ENCODE peak calls at places on chromosomes 2 and 18, in four cellular contexts. T is GM23248, E is thoracic aorta, Q is fibroblast of the aortic adventitia. G is an unnamed sample.

GRCh38 chr2:109030870-109031480 is 42.0 kb upstream of the EDAR start:
- DNase-seq in T (no peak), E (no peak), Q (no peak), G (no peak)

GRCh38 chr2:218168635-218169462 is 2.1 kb upstream of the CXCR1 start:
- DNase-seq in T (peak), E (no peak), Q (peak), G (no peak)

GRCh38 chr2:69952336-69953115 is 8.9 kb downstream of the ASPRV1 start:
- DNase-seq in T (no peak), E (no peak), Q (no peak), G (no peak)

GRCh38 chr18:51151568-51152511 is 45.6 kb downstream of the MEX3C start:
- DNase-seq in T (no peak), E (no peak), Q (no peak), G (no peak)

GRCh38 chr2:54651291-54651690 is 72.2 kb upstream of the EML6 start:
- DNase-seq in T (no peak), E (no peak), Q (no peak), G (no peak)

GRCh38 chr18:40314199-40314598 is 1640.8 kb upstream of the PIK3C3 start:
- DNase-seq in T (no peak), E (no peak), Q (no peak), G (no peak)

GRCh38 chr2:55431982-55432627 is 12.4 kb upstream of the CCDC88A start:
- DNase-seq in T (peak), E (no peak), Q (peak), G (no peak)

GRCh38 chr2:172427256-172427989 is at the start of gene ITGA6:
- DNase-seq in T (peak), E (no peak), Q (peak), G (no peak)

GRCh38 chr2:235569837-235570236 is 76.0 kb downstream of the AGAP1 start:
- DNase-seq in T (no peak), E (no peak), Q (no peak), G (no peak)

GRCh38 chr18:70671889-70672551 is 383.2 kb downstream of the SOCS6 start:
- DNase-seq in T (no peak), E (no peak), Q (no peak), G (no peak)

GRCh38 chr2:68516051-68516771 is 48.8 kb downstream of the APLF start:
- DNase-seq in T (no peak), E (no peak), Q (no peak), G (no peak)

GRCh38 chr2:111947219-111947618 is 48.8 kb downstream of the MERTK start:
- DNase-seq in T (no peak), E (no peak), Q (peak), G (no peak)
- H3K4me3 ChIP-seq in T (no peak), E (no peak), Q (no peak), G (no peak)

DNA sequence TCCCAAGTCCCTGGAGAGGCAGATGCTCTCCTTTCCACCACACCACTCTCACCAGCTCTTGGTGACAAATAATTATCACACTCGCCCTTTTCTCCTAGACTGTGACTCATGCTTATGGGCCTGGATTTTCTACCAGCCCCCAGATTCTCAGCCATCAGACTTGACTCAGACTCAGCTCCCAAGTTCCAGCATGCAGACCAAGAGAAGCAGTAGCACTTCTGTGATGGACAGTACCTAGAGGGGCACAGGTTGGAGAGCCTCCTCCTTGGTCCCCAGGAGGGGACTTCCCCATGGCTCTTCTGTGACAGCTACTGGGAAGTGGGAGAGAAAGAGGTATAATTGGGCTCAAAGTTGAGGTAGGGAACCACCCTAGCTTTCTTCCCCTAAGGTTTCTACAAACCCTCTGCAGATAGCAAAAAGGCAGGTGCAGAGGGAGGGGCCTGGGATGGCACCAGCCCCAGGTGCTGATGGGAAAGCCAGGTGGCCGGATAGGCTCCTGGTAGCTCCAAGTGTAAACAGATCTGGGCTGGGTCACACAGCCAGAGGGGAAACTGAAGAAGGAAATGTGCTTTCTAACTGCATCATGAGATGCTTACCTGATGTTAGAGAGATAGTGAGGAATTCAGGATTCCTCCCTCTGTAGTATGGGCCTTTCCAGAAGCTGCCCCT is 4.1 kb downstream of the TCF23 start:
- DNase-seq in T (peak), E (no peak), Q (peak), G (no peak)
- H3K4me3 ChIP-seq in T (no peak), E (no peak), Q (no peak), G (no peak)

GRCh38 chr18:37673196-37673595 is 107.6 kb upstream of the CELF4 start:
- DNase-seq in T (no peak), E (no peak), Q (no peak), G (no peak)

GRCh38 chr18:37671530-37671929 is 105.9 kb upstream of the CELF4 start:
- DNase-seq in T (no peak), E (no peak), Q (no peak), G (no peak)

GRCh38 chr18:37669991-37670534 is 104.5 kb upstream of the CELF4 start:
- DNase-seq in T (no peak), E (no peak), Q (no peak), G (no peak)

GRCh38 chr18:37671119-37671518 is 105.5 kb upstream of the CELF4 start:
- DNase-seq in T (no peak), E (no peak), Q (no peak), G (no peak)

DNA sequence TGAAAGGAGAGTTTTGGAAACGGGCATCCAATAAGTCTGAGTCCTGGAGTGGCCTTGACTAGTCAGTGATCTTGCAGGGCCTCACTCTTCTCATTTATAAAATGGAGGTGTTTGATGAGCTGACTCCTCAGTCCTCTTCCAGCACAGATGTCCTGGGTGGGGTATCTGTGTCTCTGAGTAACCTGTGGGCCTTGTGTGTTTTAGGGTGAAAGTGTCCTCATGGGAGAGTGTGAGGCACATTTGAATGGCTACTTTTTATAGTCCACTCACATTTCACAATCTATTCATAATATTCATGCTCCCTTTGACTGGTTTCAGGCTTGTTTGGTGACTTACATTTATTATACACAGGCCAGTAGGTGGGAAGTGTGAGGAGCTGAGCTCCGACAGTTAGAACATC is 106.4 kb upstream of the CELF4 start:
- DNase-seq in T (no peak), E (no peak), Q (no peak), G (no peak)
- H3K4me3 ChIP-seq in T (no peak), E (no peak), Q (no peak), G (no peak)

GRCh38 chr2:196173505-196173904 is 2.1 kb upstream of the STK17B start:
- DNase-seq in T (no peak), E (no peak), Q (no peak), G (no peak)

GRCh38 chr2:196171946-196172345 is 568 bp upstream of the STK17B start:
- DNase-seq in T (no peak), E (no peak), Q (peak), G (no peak)

GRCh38 chr2:196171248-196171871 is at the start of gene STK17B:
- DNase-seq in T (peak), E (peak), Q (peak), G (peak)

GRCh38 chr2:196174424-196174823 is 3.0 kb upstream of the STK17B start:
- DNase-seq in T (no peak), E (no peak), Q (no peak), G (no peak)

GRCh38 chr2:196172976-196173375 is 1.6 kb upstream of the STK17B start:
- DNase-seq in T (no peak), E (no peak), Q (no peak), G (no peak)
- H3K4me3 ChIP-seq in T (no peak), E (no peak), Q (no peak), G (no peak)

GRCh38 chr2:133892352-133892913 is 324.2 kb upstream of the NCKAP5 start:
- DNase-seq in T (no peak), E (no peak), Q (no peak), G (no peak)

GRCh38 chr2:133888816-133889215 is 320.6 kb upstream of the NCKAP5 start:
- DNase-seq in T (no peak), E (no peak), Q (no peak), G (no peak)

DNA sequence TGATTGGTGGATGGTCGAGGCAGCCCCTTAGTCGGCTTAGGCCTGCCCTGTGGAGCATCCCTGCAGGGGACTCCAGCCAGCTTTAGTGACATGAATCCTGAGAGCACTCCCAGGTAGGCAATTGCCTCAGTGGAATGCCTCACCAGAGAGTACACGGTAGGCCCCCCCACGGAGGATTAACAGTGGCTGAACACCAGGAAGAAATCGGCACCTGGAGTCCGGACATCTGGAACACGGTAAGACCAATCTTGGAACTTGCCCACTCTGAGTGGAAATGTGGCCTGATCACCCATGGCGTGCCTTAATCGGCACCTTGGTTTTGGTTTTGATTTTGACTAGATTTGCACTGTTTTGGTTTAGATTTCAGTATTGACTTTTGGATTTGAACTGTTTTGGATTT is 326.2 kb upstream of the NCKAP5 start:
- DNase-seq in T (no peak), E (no peak), Q (no peak), G (no peak)
- H3K4me3 ChIP-seq in T (no peak), E (no peak), Q (no peak), G (no peak)

GRCh38 chr2:128321784-128322650 is 3.3 kb upstream of the HS6ST1 start:
- DNase-seq in T (peak), E (no peak), Q (peak), G (no peak)
- H3K4me3 ChIP-seq in T (peak), E (peak), Q (peak), G (peak)

DNA sequence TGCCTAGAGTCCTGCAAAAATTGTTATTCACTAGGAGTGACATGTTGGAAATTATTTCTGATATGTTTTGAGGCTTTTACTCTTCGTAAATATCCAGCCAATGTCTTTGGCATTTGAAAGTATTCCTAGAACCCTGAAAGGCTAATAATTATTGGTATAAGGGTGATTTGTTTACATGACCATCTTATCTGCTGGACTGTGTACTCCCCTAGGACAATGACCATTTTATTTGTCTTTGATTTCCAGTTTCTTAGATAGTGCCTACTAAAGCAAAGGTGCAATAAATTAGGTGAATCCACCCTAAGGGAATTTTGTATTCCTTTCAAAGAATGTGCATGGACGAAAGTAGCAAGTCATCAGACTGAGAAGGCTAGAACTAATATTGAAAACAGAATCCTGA is 235.5 kb downstream of the GPD2 start:
- DNase-seq in T (no peak), E (no peak), Q (no peak), G (no peak)
- H3K4me3 ChIP-seq in T (no peak), E (no peak), Q (no peak), G (no peak)

GRCh38 chr2:42569116-42569711 is 782 bp downstream of the MTA3 start:
- DNase-seq in T (peak), E (no peak), Q (peak), G (no peak)

GRCh38 chr2:42567389-42567788 is 1.0 kb upstream of the MTA3 start:
- DNase-seq in T (peak), E (no peak), Q (peak), G (peak)

GRCh38 chr2:42568431-42569115 is at the start of gene MTA3:
- DNase-seq in T (peak), E (no peak), Q (peak), G (no peak)

GRCh38 chr2:42566837-42567251 is 1.6 kb upstream of the MTA3 start:
- DNase-seq in T (peak), E (no peak), Q (no peak), G (no peak)

DNA sequence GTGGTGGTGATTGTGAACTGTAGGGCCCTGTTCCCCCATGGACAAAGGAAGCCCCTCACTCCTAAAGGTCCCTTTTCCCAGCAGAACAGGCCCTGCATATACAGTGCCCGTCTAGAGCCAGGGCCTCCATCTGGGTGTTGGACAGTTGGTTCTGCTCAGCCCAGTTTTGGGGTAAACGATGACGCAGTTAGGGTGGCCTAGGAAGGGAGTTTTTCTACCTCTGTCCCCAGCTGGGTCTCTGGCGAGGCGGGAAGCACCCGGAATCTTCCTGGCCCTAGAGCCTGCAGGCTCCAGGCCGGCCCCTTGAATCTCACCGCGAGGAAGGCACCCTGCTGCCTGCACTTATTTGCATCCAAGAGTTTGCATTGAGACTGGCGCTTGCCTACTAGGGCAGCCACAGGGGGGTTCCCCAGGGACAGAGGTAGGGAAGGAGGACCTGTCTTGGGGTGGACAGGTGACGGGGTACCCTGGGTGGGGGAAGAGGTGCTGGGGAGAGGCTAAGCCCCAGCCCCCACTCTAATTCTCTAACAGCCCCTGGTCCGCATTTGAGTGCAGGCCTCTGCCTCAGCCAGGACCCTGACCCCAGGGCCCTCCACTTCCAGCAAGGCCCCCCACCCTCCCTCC is 514 bp upstream of the MTA3 start:
- DNase-seq in T (peak), E (no peak), Q (no peak), G (no peak)
- H3K4me3 ChIP-seq in T (peak), E (peak), Q (peak), G (peak)

GRCh38 chr2:227322530-227323190 is 2.4 kb upstream of the MFF start:
- DNase-seq in T (no peak), E (no peak), Q (no peak), G (no peak)

GRCh38 chr2:227324671-227325055 is 388 bp upstream of the MFF start:
- DNase-seq in T (no peak), E (no peak), Q (no peak), G (no peak)

GRCh38 chr2:227325056-227325823 is at the start of gene MFF:
- DNase-seq in T (peak), E (peak), Q (peak), G (peak)

GRCh38 chr2:227325824-227326195 is 759 bp downstream of the MFF start:
- DNase-seq in T (peak), E (no peak), Q (peak), G (no peak)

DNA sequence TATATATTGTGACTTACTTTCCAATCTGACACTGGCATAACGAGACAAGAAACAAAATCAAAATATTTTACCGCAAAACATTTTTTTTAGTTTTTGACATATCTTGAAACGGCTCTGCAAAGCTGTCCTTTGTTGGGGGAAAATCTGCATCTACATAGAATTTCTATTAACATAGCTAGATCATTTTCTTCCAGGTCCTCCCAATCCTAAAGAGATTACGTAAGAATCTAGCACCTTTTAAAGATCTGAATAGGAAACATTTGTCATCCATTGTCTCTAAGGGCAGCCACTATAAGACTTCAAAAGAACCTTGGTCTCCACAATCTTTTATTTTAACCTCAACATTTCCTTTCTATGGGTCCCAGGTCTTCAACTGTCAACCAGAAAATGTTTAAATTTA is 1.2 kb upstream of the MFF start:
- DNase-seq in T (no peak), E (no peak), Q (no peak), G (no peak)
- H3K4me3 ChIP-seq in T (no peak), E (peak), Q (no peak), G (no peak)

DNA sequence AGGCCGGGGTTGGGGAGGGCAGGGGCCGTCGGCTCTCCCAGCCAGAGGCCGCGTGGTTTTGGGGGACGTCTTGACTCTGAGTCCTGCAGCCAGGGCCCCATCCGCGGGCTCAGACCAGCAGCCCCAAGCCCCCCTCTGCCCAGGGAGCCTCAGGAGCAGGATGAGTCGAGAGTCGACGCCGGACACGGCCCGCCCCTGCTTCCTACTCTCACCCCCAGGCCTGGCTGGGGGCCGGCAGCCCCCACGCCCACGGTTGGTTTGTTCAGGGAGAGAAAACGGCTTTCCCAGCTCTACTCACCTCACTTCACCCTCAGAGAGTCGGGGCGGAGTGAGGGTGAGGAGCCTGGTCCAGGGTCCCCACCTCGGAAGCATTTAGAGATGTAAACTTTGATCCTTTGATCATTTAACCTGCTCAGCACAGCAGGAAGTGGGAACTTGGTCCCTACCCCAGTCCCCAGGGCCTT is 6.9 kb downstream of the SNORC start:
- DNase-seq in T (no peak), E (no peak), Q (no peak), G (no peak)
- H3K4me3 ChIP-seq in T (peak), E (peak), Q (no peak), G (peak)